ENCODE peak calls at places on chromosomes 4 and X, in ten cellular contexts. N, T, G, P, K, X, S, L, R and C are unnamed samples.

GRCh38 chr4:150209140-150209829 is 131.0 kb downstream of the DCLK2 start:
- DNase-seq in N (peak), T (no peak), G (peak), P (no peak), K (peak), X (peak), S (peak), L (peak), R (peak), C (peak)

GRCh38 chr4:39126256-39127095 is 55.9 kb upstream of the WDR19 start:
- DNase-seq in N (no peak), T (no peak), G (no peak), P (no peak), K (no peak), X (no peak), S (no peak), L (no peak), R (no peak), C (no peak)

GRCh38 chr4:18366762-18367358 is 345.3 kb upstream of the LCORL start:
- DNase-seq in N (no peak), T (no peak), G (peak), P (peak), K (peak), X (peak), S (peak), L (no peak), R (no peak), C (peak)

GRCh38 chrX:54794004-54794403 is 4.1 kb downstream of the ITIH6 start:
- DNase-seq in N (no peak), T (no peak), G (no peak), P (no peak), K (no peak), X (no peak), S (no peak), L (no peak), R (no peak), C (no peak)

GRCh38 chr4:101977096-101977495 is 186.6 kb downstream of the BANK1 start:
- DNase-seq in N (peak), T (no peak), G (peak), P (no peak), K (peak), X (peak), S (peak), L (peak), R (peak), C (peak)

GRCh38 chr4:165070560-165070959 is 16.9 kb downstream of the TRIM75 start:
- DNase-seq in N (no peak), T (no peak), G (no peak), P (no peak), K (no peak), X (no peak), S (no peak), L (no peak), R (no peak), C (no peak)

GRCh38 chr4:125991398-125991797 is 676.6 kb downstream of the FAT4 start:
- DNase-seq in N (no peak), T (no peak), G (no peak), P (no peak), K (no peak), X (no peak), S (no peak), L (no peak), R (no peak), C (no peak)

GRCh38 chrX:23503835-23504539 is 163.3 kb upstream of the PRDX4 start:
- DNase-seq in N (peak), T (no peak), G (no peak), P (no peak), K (peak), X (peak), S (peak), L (peak), R (no peak), C (peak)

GRCh38 chr4:185559913-185560281 is 24.6 kb upstream of the PDLIM3 start:
- DNase-seq in N (peak), T (no peak), G (no peak), P (no peak), K (peak), X (peak), S (peak), L (peak), R (peak), C (peak)

GRCh38 chr4:108878781-108879180 is 115.9 kb upstream of the ETNPPL start:
- DNase-seq in N (no peak), T (no peak), G (no peak), P (no peak), K (no peak), X (no peak), S (no peak), L (peak), R (no peak), C (no peak)

GRCh38 chr4:127965803-127966175 is 583 bp downstream of the ABHD18 start:
- DNase-seq in N (peak), T (peak), G (no peak), P (peak), K (no peak), X (peak), S (peak), L (no peak), R (no peak), C (peak)

GRCh38 chrX:107398115-107398514 is 51.3 kb upstream of the FRMPD3 start:
- DNase-seq in N (no peak), T (no peak), G (no peak), P (no peak), K (no peak), X (no peak), S (no peak), L (no peak), R (no peak), C (no peak)

GRCh38 chrX:19107035-19107434 is 15.2 kb downstream of the ADGRG2 start:
- DNase-seq in N (no peak), T (no peak), G (no peak), P (no peak), K (no peak), X (no peak), S (no peak), L (no peak), R (no peak), C (no peak)

GRCh38 chr4:173171098-173171497 is 2.5 kb downstream of the GALNT7 start:
- DNase-seq in N (no peak), T (no peak), G (no peak), P (no peak), K (peak), X (peak), S (peak), L (no peak), R (no peak), C (peak)

GRCh38 chr4:158013858-158014257 is 159.0 kb downstream of the GASK1B start:
- DNase-seq in N (no peak), T (no peak), G (no peak), P (no peak), K (peak), X (no peak), S (no peak), L (no peak), R (no peak), C (peak)

GRCh38 chrX:118577041-118577440 is 81.4 kb downstream of the DOCK11 start:
- DNase-seq in N (no peak), T (no peak), G (no peak), P (no peak), K (no peak), X (peak), S (no peak), L (no peak), R (no peak), C (no peak)

GRCh38 chrX:131677655-131678628 is 134.1 kb downstream of the OR13H1 start:
- DNase-seq in N (peak), T (peak), G (no peak), P (peak), K (peak), X (no peak), S (no peak), L (no peak), R (no peak), C (peak)

GRCh38 chrX:147894332-147894870 is 17.3 kb upstream of the FMR1 start:
- DNase-seq in N (no peak), T (no peak), G (no peak), P (no peak), K (peak), X (peak), S (peak), L (no peak), R (no peak), C (peak)

GRCh38 chr4:53813991-53814390 is 222.7 kb upstream of the LNX1 start:
- DNase-seq in N (no peak), T (no peak), G (no peak), P (no peak), K (no peak), X (no peak), S (no peak), L (no peak), R (no peak), C (no peak)

GRCh38 chrX:40143001-40143400 is 45.2 kb upstream of the BCOR start:
- DNase-seq in N (no peak), T (no peak), G (no peak), P (no peak), K (no peak), X (no peak), S (no peak), L (no peak), R (no peak), C (no peak)

GRCh38 chr4:152894673-152895072 is 41.5 kb upstream of the FHDC1 start:
- DNase-seq in N (no peak), T (no peak), G (peak), P (no peak), K (peak), X (peak), S (no peak), L (no peak), R (no peak), C (peak)

GRCh38 chr4:42397256-42397634 is at the start of gene SHISA3:
- DNase-seq in N (peak), T (no peak), G (no peak), P (no peak), K (peak), X (no peak), S (no peak), L (no peak), R (no peak), C (peak)

GRCh38 chr4:112112590-112113170 is 32.6 kb upstream of the FAM241A start:
- DNase-seq in N (no peak), T (no peak), G (no peak), P (no peak), K (peak), X (no peak), S (no peak), L (no peak), R (no peak), C (no peak)

GRCh38 chr4:173527103-173527876 is 2.7 kb downstream of the HAND2 start:
- DNase-seq in N (no peak), T (no peak), G (no peak), P (no peak), K (no peak), X (no peak), S (no peak), L (no peak), R (no peak), C (peak)

GRCh38 chrX:149527705-149528104 is 13.1 kb upstream of the EOLA1 start:
- DNase-seq in N (peak), T (no peak), G (no peak), P (peak), K (peak), X (peak), S (no peak), L (no peak), R (no peak), C (peak)

GRCh38 chr4:128686810-128687209 is 122.7 kb upstream of the JADE1 start:
- DNase-seq in N (no peak), T (no peak), G (no peak), P (no peak), K (no peak), X (no peak), S (no peak), L (no peak), R (no peak), C (no peak)

GRCh38 chr4:55939437-55939836 is 9.3 kb upstream of the CEP135 start:
- DNase-seq in N (no peak), T (no peak), G (no peak), P (no peak), K (no peak), X (no peak), S (no peak), L (no peak), R (no peak), C (no peak)

GRCh38 chr4:28565434-28565833 is 1704.8 kb downstream of the STIM2 start:
- DNase-seq in N (no peak), T (no peak), G (peak), P (no peak), K (no peak), X (no peak), S (no peak), L (no peak), R (no peak), C (no peak)

GRCh38 chrX:138759217-138759943 is 47.9 kb upstream of the FGF13 start:
- DNase-seq in N (no peak), T (no peak), G (no peak), P (no peak), K (no peak), X (no peak), S (no peak), L (no peak), R (no peak), C (no peak)

GRCh38 chrX:77899081-77899828 is at the start of gene COX7B:
- DNase-seq in N (peak), T (peak), G (peak), P (peak), K (peak), X (peak), S (peak), L (peak), R (peak), C (peak)

GRCh38 chr4:12689457-12689856 is 794.7 kb downstream of the RAB28 start:
- DNase-seq in N (no peak), T (no peak), G (no peak), P (no peak), K (no peak), X (no peak), S (no peak), L (no peak), R (no peak), C (peak)

GRCh38 chr4:38275331-38275821 is 315.2 kb downstream of the PTTG2 start:
- DNase-seq in N (peak), T (no peak), G (no peak), P (no peak), K (no peak), X (peak), S (peak), L (no peak), R (no peak), C (no peak)

GRCh38 chr4:55568905-55569504 is 22.3 kb upstream of the CLOCK start:
- DNase-seq in N (no peak), T (no peak), G (no peak), P (no peak), K (no peak), X (no peak), S (no peak), L (no peak), R (no peak), C (no peak)

GRCh38 chrX:9642270-9642995 is 123.2 kb downstream of the GPR143 start:
- DNase-seq in N (no peak), T (no peak), G (no peak), P (no peak), K (no peak), X (no peak), S (no peak), L (no peak), R (no peak), C (no peak)

GRCh38 chr4:15344041-15344440 is 83.8 kb upstream of the C1QTNF7 start:
- DNase-seq in N (no peak), T (no peak), G (peak), P (no peak), K (peak), X (no peak), S (no peak), L (no peak), R (no peak), C (peak)

GRCh38 chr4:1051472-1051871 is 40.0 kb downstream of the FGFRL1 start:
- DNase-seq in N (no peak), T (no peak), G (no peak), P (no peak), K (no peak), X (no peak), S (no peak), L (no peak), R (no peak), C (no peak)

GRCh38 chrX:49627030-49627777 is 28.4 kb downstream of the GAGE1 start:
- DNase-seq in N (no peak), T (no peak), G (peak), P (peak), K (no peak), X (no peak), S (no peak), L (no peak), R (no peak), C (no peak)

GRCh38 chr4:94256833-94257232 is 49.2 kb downstream of the SMARCAD1 start:
- DNase-seq in N (no peak), T (no peak), G (peak), P (no peak), K (no peak), X (no peak), S (no peak), L (no peak), R (no peak), C (peak)